ENCODE peak calls at places on chromosome 6, in five cellular contexts. R is immature natural killer cell, D is amygdala, G is HS-5, K is iris pigment epithelial cell. Z is an unnamed sample.

GRCh38 chr6:130913119-130913518 is 85.9 kb downstream of the SMLR1 start:
- DNase-seq in R (peak; percentile 5), D (no peak), G (no peak), K (no peak), Z (no peak)

GRCh38 chr6:27579973-27580372 is 107.1 kb upstream of the ZNF184 start:
- DNase-seq in K (no peak), D (no peak), G (no peak), R (no peak), Z (no peak)

GRCh38 chr6:15399651-15400470 is 154.0 kb downstream of the JARID2 start:
- DNase-seq in G (no peak), R (no peak), D (peak; percentile 85), K (peak; percentile 87), Z (peak; percentile 59)

GRCh38 chr6:149806127-149806526 is 56.6 kb downstream of the PCMT1 start:
- DNase-seq in K (no peak), G (no peak), R (no peak), D (no peak), Z (no peak)

GRCh38 chr6:3687847-3688246 is 63.7 kb downstream of the PXDC1 start:
- DNase-seq in D (no peak), R (no peak), K (no peak), G (no peak), Z (peak; percentile 6)

GRCh38 chr6:84411060-84411629 is 183.7 kb upstream of the CEP162 start:
- DNase-seq in K (peak; percentile 34), G (peak; percentile 68), D (no peak), R (no peak), Z (no peak)

GRCh38 chr6:72418495-72418894 is 203.4 kb upstream of the KCNQ5 start:
- DNase-seq in K (peak; percentile 90), G (peak; percentile 60), D (no peak), R (no peak), Z (peak; percentile 31)

GRCh38 chr6:107736713-107737396 is 87.3 kb downstream of the SCML4 start:
- DNase-seq in K (no peak), R (peak; percentile 53), G (no peak), D (no peak), Z (no peak)

GRCh38 chr6:30219244-30219643 is 6.0 kb upstream of the TRIM26 start:
- DNase-seq in D (peak; percentile 41), R (peak; percentile 45), K (peak; percentile 51), G (no peak), Z (peak; percentile 31)

GRCh38 chr6:16334671-16335070 is 96.3 kb downstream of the GMPR start:
- DNase-seq in R (no peak), G (no peak), K (peak; percentile 93), D (no peak), Z (no peak)

GRCh38 chr6:31663961-31664789 is 622 bp downstream of the GPANK1 start:
- DNase-seq in K (peak; percentile 87), D (no peak), R (peak; percentile 12), G (peak; percentile 60), Z (no peak)

Z was measured in caudate nucleus.